ENCODE peak calls at places on chromosomes 12 and 14, in seven cellular contexts. I is retina, L is thoracic aorta, G is GM23248, J is foreskin melanocyte, K is HuH-7.5, O is cerebellar nuclear complex. T is an unnamed sample.
A peak's percentile ranks its signal among the peaks of the same experiment; 100 is the strongest.

GRCh38 chr12:12685305-12685704 is 10.7 kb downstream of the GPR19 start:
- DNase-seq in I (peak; percentile 46), L (no peak), G (no peak), J (no peak), K (no peak), O (peak; percentile 20), T (no peak)

GRCh38 chr12:52223411-52224039 is 9.5 kb upstream of the KRT7 start:
- DNase-seq in I (no peak), L (no peak), G (peak; percentile 75), J (no peak), K (no peak), O (no peak), T (no peak)

GRCh38 chr14:54722791-54723432 is 156.0 kb downstream of the SAMD4A start:
- DNase-seq in I (no peak), L (no peak), G (no peak), J (no peak), K (no peak), O (no peak), T (peak; percentile 37)

GRCh38 chr12:95218852-95219171 is 1.2 kb downstream of the VEZT start:
- DNase-seq in I (peak; percentile 71), L (no peak), G (peak; percentile 37), J (no peak), K (peak; percentile 27), O (no peak), T (peak; percentile 34)

GRCh38 chr12:46839232-46839631 is 13.4 kb upstream of the SLC38A4 start:
- DNase-seq in I (no peak), L (no peak), G (peak; percentile 9), J (no peak), K (no peak), O (no peak), T (peak; percentile 27)

GRCh38 chr14:92637228-92637627 is 111.2 kb downstream of the LGMN start:
- DNase-seq in I (peak; percentile 92), L (no peak), G (no peak), J (no peak), K (no peak), O (no peak), T (no peak)

GRCh38 chr12:27898022-27898421 is 74.5 kb downstream of the PTHLH start:
- DNase-seq in I (no peak), L (no peak), G (peak; percentile 34), J (no peak), K (no peak), O (no peak), T (no peak)

GRCh38 chr12:26011099-26011498 is 52.6 kb downstream of the RASSF8 start:
- DNase-seq in I (no peak), L (no peak), G (peak; percentile 89), J (no peak), K (no peak), O (no peak), T (peak; percentile 23)

GRCh38 chr12:120316798-120317257 is 10.8 kb downstream of the PLA2G1B start:
- DNase-seq in I (no peak), L (no peak), G (peak; percentile 70), J (no peak), K (no peak), O (no peak), T (peak; percentile 14)

T was measured in HT1080.